ENCODE peak calls at places on chromosome X, in four cellular contexts. N is NAMALWA; B is natural killer cell; T is activated CD4-positive, alpha-beta T cell treated with anti-CD3 and anti-CD28 coated beads for 1 hour. U is an unnamed sample.
A peak's percentile ranks its signal among the peaks of the same experiment; 100 is the strongest.

GRCh38 chrX:118495061-118495921 is at the start of gene DOCK11:
- DNase-seq in T (peak; percentile 70), B (peak; percentile 69), N (peak; percentile 79), U (peak; percentile 88)

GRCh38 chrX:38224160-38224559 is 3.5 kb upstream of the SRPX start:
- DNase-seq in T (no peak), N (no peak), B (no peak), U (no peak)

GRCh38 chrX:152869972-152870371 is 27.9 kb upstream of the ZNF185 start:
- DNase-seq in T (no peak), B (no peak), N (no peak), U (no peak)

GRCh38 chrX:139739138-139739537 is 31.2 kb upstream of the MCF2 start:
- DNase-seq in B (peak; percentile 26), N (no peak), T (no peak), U (peak; percentile 86)

GRCh38 chrX:3461824-3462508 is 115.5 kb upstream of the MXRA5 start:
- DNase-seq in T (no peak), B (no peak), N (no peak), U (peak; percentile 20)

GRCh38 chrX:143437439-143437838 is 79.8 kb downstream of the SPANXN3 start:
- DNase-seq in B (no peak), T (no peak), N (peak; percentile 28), U (no peak)

GRCh38 chrX:131752493-131753198 is 208.8 kb downstream of the OR13H1 start:
- DNase-seq in N (no peak), B (no peak), T (no peak), U (no peak)

GRCh38 chrX:13898084-13898483 is 81.2 kb upstream of the GPM6B start:
- DNase-seq in T (no peak), N (peak; percentile 43), B (no peak), U (peak; percentile 38)

GRCh38 chrX:52277666-52278065 is 91.2 kb upstream of the XAGE2 start:
- DNase-seq in B (no peak), T (no peak), N (no peak), U (no peak)

GRCh38 chrX:148337873-148338272 is 162.5 kb upstream of the AFF2 start:
- DNase-seq in B (no peak), N (no peak), T (no peak), U (no peak)

GRCh38 chrX:13994104-13994503 is 35.6 kb downstream of the GEMIN8 start:
- DNase-seq in T (no peak), B (no peak), N (no peak), U (no peak)

GRCh38 chrX:137195991-137196390 is 162.2 kb upstream of the GPR101 start:
- DNase-seq in T (no peak), N (no peak), B (no peak), U (no peak)

GRCh38 chrX:69305333-69306062 is 140.2 kb upstream of the PJA1 start:
- DNase-seq in N (no peak), T (no peak), B (no peak), U (no peak)

GRCh38 chrX:65838674-65839073 is 171.2 kb downstream of the MSN start:
- DNase-seq in T (no peak), N (no peak), B (no peak), U (no peak)